ENCODE peak calls at places on chromosomes 6 and 20, in four cellular contexts. M, B, U and W are unnamed samples.

GRCh38 chr6:148885154-148885870 is 138.5 kb downstream of the UST start:
- DNase-seq in B (no peak), U (no peak), M (no peak), W (no peak)

GRCh38 chr6:163645560-163645959 is 231.0 kb downstream of the QKI start:
- DNase-seq in B (no peak), U (no peak), M (no peak), W (no peak)

GRCh38 chr6:82057846-82058554 is 189.5 kb downstream of the IBTK start:
- DNase-seq in U (no peak), M (no peak), B (no peak), W (no peak)

GRCh38 chr6:40948598-40948997 is 90.4 kb downstream of the UNC5CL start:
- DNase-seq in B (no peak), U (no peak), M (no peak), W (no peak)

GRCh38 chr6:45967363-45967762 is 48.3 kb downstream of the CLIC5 start:
- DNase-seq in B (no peak), M (no peak), U (no peak), W (no peak)

GRCh38 chr6:148906386-148906785 is 159.6 kb downstream of the UST start:
- DNase-seq in U (no peak), B (no peak), M (no peak), W (no peak)

GRCh38 chr6:79544939-79545450 is 7.8 kb upstream of the LCA5 start:
- DNase-seq in B (peak; percentile 20), U (peak; percentile 74), M (peak; percentile 57), W (peak; percentile 90)

GRCh38 chr20:21901470-21902275 is 196.2 kb downstream of the PAX1 start:
- DNase-seq in M (no peak), U (no peak), B (no peak), W (peak; percentile 29)

GRCh38 chr6:1540864-1541521 is 68.7 kb upstream of the FOXC1 start:
- DNase-seq in B (no peak), U (no peak), M (no peak), W (no peak)

GRCh38 chr6:135224037-135224647 is 43.0 kb downstream of the MYB start:
- DNase-seq in B (no peak), U (no peak), M (no peak), W (no peak)

GRCh38 chr20:23166563-23166962 is 80.4 kb upstream of the CD93 start:
- DNase-seq in M (no peak), U (no peak), B (no peak), W (no peak)

GRCh38 chr6:156717542-156717941 is 59.6 kb upstream of the ARID1B start:
- DNase-seq in B (no peak), M (no peak), U (no peak), W (no peak)

GRCh38 chr6:165799736-165800135 is 136.7 kb upstream of the PDE10A start:
- DNase-seq in B (no peak), M (no peak), U (no peak), W (no peak)

GRCh38 chr6:17349437-17349836 is 44.0 kb upstream of the CAP2 start:
- DNase-seq in U (no peak), B (no peak), M (peak; percentile 35), W (peak; percentile 40)

GRCh38 chr6:160662842-160663241 is 1.2 kb downstream of the LPA start:
- DNase-seq in U (no peak), M (no peak), B (no peak), W (no peak)

GRCh38 chr6:24307881-24308280 is 50.0 kb downstream of the DCDC2 start:
- DNase-seq in B (no peak), M (no peak), U (no peak), W (no peak)

GRCh38 chr6:145368075-145368474 is 367.2 kb downstream of the EPM2A start:
- DNase-seq in U (no peak), B (no peak), M (no peak), W (no peak)

GRCh38 chr20:60697252-60697651 is 554.8 kb upstream of the CDH4 start:
- DNase-seq in U (no peak), B (no peak), M (no peak), W (no peak)

GRCh38 chr6:7587631-7588100 is 2.3 kb upstream of the SNRNP48 start:
- DNase-seq in U (no peak), M (no peak), B (no peak), W (no peak)

GRCh38 chr6:131976545-131977061 is 25.4 kb upstream of the CCN2 start:
- DNase-seq in B (no peak), M (no peak), U (no peak), W (no peak)

GRCh38 chr6:49541210-49541724 is 9.2 kb upstream of the C6orf141 start:
- DNase-seq in M (peak; percentile 9), U (no peak), B (no peak), W (peak; percentile 46)

GRCh38 chr20:49286689-49287551 is 9.1 kb upstream of the ZNFX1 start:
- DNase-seq in M (no peak), U (no peak), B (no peak), W (peak; percentile 80)

GRCh38 chr6:87832025-87832825 is 130.2 kb upstream of the AKIRIN2 start:
- DNase-seq in U (no peak), M (no peak), B (no peak), W (no peak)

GRCh38 chr6:30881987-30882763 is 2.1 kb upstream of the DDR1 start:
- DNase-seq in U (peak; percentile 56), M (no peak), B (no peak), W (no peak)

GRCh38 chr20:58048096-58048702 is 180.3 kb downstream of the ANKRD60 start:
- DNase-seq in U (peak; percentile 28), B (no peak), M (peak; percentile 29), W (peak; percentile 39)

GRCh38 chr6:143405381-143406154 is 44.9 kb downstream of the ADAT2 start:
- DNase-seq in U (no peak), B (no peak), M (no peak), W (no peak)

GRCh38 chr20:59123011-59123676 is 40.5 kb upstream of the ZNF831 start:
- DNase-seq in B (no peak), M (no peak), U (no peak), W (no peak)

GRCh38 chr6:6469074-6469473 is 119.4 kb upstream of the LY86 start:
- DNase-seq in M (no peak), B (no peak), U (no peak), W (no peak)